ENCODE peak calls at places on chromosomes 7 and 10, in seven cellular contexts. One of them, this sample, is unnamed.
A peak's percentile ranks its signal among the peaks of the same experiment; 100 is the strongest.

GRCh38 chr10:117311261-117311660 is 64.0 kb downstream of the PDZD8 start:
- DNase-seq in midbrain: no peak
- DNase-seq in activated CD4-positive, alpha-beta T cell treated with anti-CD3 and anti-CD28 coated beads for 48 hours: no peak
- DNase-seq in fibroblast of the aortic adventitia: no peak
- DNase-seq in M059J: peak; percentile 2
- DNase-seq in NCI-H1105 treated with DMSO at 0.1 percent for 48 hours: no peak
- DNase-seq in neural progenitor cell: no peak
- DNase-seq in this sample: no peak

GRCh38 chr7:28623105-28623730 is 210.9 kb downstream of the CREB5 start:
- DNase-seq in activated CD4-positive, alpha-beta T cell treated with anti-CD3 and anti-CD28 coated beads for 48 hours: no peak
- DNase-seq in NCI-H1105 treated with DMSO at 0.1 percent for 48 hours: no peak
- DNase-seq in neural progenitor cell: no peak
- DNase-seq in M059J: peak; percentile 9
- DNase-seq in midbrain: no peak
- DNase-seq in fibroblast of the aortic adventitia: peak; percentile 68
- DNase-seq in this sample: no peak

GRCh38 chr7:116011584-116011983 is 19.0 kb downstream of the TFEC start:
- DNase-seq in midbrain: no peak
- DNase-seq in neural progenitor cell: no peak
- DNase-seq in activated CD4-positive, alpha-beta T cell treated with anti-CD3 and anti-CD28 coated beads for 48 hours: no peak
- DNase-seq in M059J: no peak
- DNase-seq in fibroblast of the aortic adventitia: no peak
- DNase-seq in NCI-H1105 treated with DMSO at 0.1 percent for 48 hours: no peak
- DNase-seq in this sample: no peak

GRCh38 chr10:125747417-125747816 is 27.9 kb downstream of the EDRF1 start:
- DNase-seq in midbrain: no peak
- DNase-seq in M059J: no peak
- DNase-seq in activated CD4-positive, alpha-beta T cell treated with anti-CD3 and anti-CD28 coated beads for 48 hours: no peak
- DNase-seq in NCI-H1105 treated with DMSO at 0.1 percent for 48 hours: no peak
- DNase-seq in fibroblast of the aortic adventitia: no peak
- DNase-seq in neural progenitor cell: no peak
- DNase-seq in this sample: no peak

GRCh38 chr7:135355377-135356048 is 121.9 kb downstream of the STRA8 start:
- DNase-seq in NCI-H1105 treated with DMSO at 0.1 percent for 48 hours: no peak
- DNase-seq in neural progenitor cell: no peak
- DNase-seq in midbrain: no peak
- DNase-seq in activated CD4-positive, alpha-beta T cell treated with anti-CD3 and anti-CD28 coated beads for 48 hours: no peak
- DNase-seq in M059J: no peak
- DNase-seq in fibroblast of the aortic adventitia: no peak
- DNase-seq in this sample: no peak

GRCh38 chr7:49417034-49417433 is 356.4 kb upstream of the VWC2 start:
- DNase-seq in fibroblast of the aortic adventitia: no peak
- DNase-seq in midbrain: no peak
- DNase-seq in M059J: no peak
- DNase-seq in activated CD4-positive, alpha-beta T cell treated with anti-CD3 and anti-CD28 coated beads for 48 hours: no peak
- DNase-seq in neural progenitor cell: no peak
- DNase-seq in NCI-H1105 treated with DMSO at 0.1 percent for 48 hours: no peak
- DNase-seq in this sample: no peak

GRCh38 chr7:18520450-18521235 is 25.1 kb downstream of the HDAC9 start:
- DNase-seq in NCI-H1105 treated with DMSO at 0.1 percent for 48 hours: no peak
- DNase-seq in midbrain: no peak
- DNase-seq in neural progenitor cell: no peak
- DNase-seq in activated CD4-positive, alpha-beta T cell treated with anti-CD3 and anti-CD28 coated beads for 48 hours: no peak
- DNase-seq in M059J: peak; percentile 82
- DNase-seq in fibroblast of the aortic adventitia: peak; percentile 72
- DNase-seq in this sample: no peak

GRCh38 chr10:5091196-5091595 is 3.0 kb upstream of the AKR1C3 start:
- DNase-seq in M059J: no peak
- DNase-seq in activated CD4-positive, alpha-beta T cell treated with anti-CD3 and anti-CD28 coated beads for 48 hours: no peak
- DNase-seq in neural progenitor cell: no peak
- DNase-seq in midbrain: no peak
- DNase-seq in fibroblast of the aortic adventitia: no peak
- DNase-seq in NCI-H1105 treated with DMSO at 0.1 percent for 48 hours: no peak
- DNase-seq in this sample: no peak

GRCh38 chr10:106114656-106115186 is 1049.8 kb downstream of the SORCS1 start:
- DNase-seq in M059J: no peak
- DNase-seq in NCI-H1105 treated with DMSO at 0.1 percent for 48 hours: no peak
- DNase-seq in midbrain: no peak
- DNase-seq in fibroblast of the aortic adventitia: no peak
- DNase-seq in neural progenitor cell: no peak
- DNase-seq in activated CD4-positive, alpha-beta T cell treated with anti-CD3 and anti-CD28 coated beads for 48 hours: no peak
- DNase-seq in this sample: no peak

GRCh38 chr10:124792998-124793352 is 1.3 kb upstream of the EEF1AKMT2 start:
- DNase-seq in midbrain: no peak
- DNase-seq in activated CD4-positive, alpha-beta T cell treated with anti-CD3 and anti-CD28 coated beads for 48 hours: no peak
- DNase-seq in M059J: no peak
- DNase-seq in NCI-H1105 treated with DMSO at 0.1 percent for 48 hours: no peak
- DNase-seq in fibroblast of the aortic adventitia: no peak
- DNase-seq in neural progenitor cell: no peak
- DNase-seq in this sample: no peak

This sample was measured in stimulated activated naive B cell treated with anti-CD40 and anti-IgM and Interleukin-4, amounts not matched to agents 10 μg/mL and 1 μg/mL and 100 μg/mL, for 72 hours.